ENCODE peak calls at places on chromosomes 5 and 9, in five cellular contexts. G, R, O, V and T are unnamed samples.

GRCh38 chr5:19777363-19777762 is 210.6 kb downstream of the CDH18 start:
- DNase-seq in G (no peak), R (no peak), O (no peak), V (no peak), T (no peak)

GRCh38 chr5:143738415-143739401 is 73.3 kb upstream of the HMHB1 start:
- DNase-seq in G (no peak), R (no peak), O (no peak), V (no peak), T (no peak)

GRCh38 chr9:34496149-34496712 is 26.6 kb downstream of the ENHO start:
- DNase-seq in G (no peak), R (no peak), O (no peak), V (no peak), T (no peak)

GRCh38 chr5:179304466-179304865 is 40.8 kb downstream of the ADAMTS2 start:
- DNase-seq in G (no peak), R (no peak), O (no peak), V (peak), T (no peak)

GRCh38 chr5:9653811-9654210 is 23.7 kb upstream of the TAS2R1 start:
- DNase-seq in G (no peak), R (no peak), O (no peak), V (peak), T (no peak)

GRCh38 chr5:147911427-147911826 is 5.1 kb upstream of the C5orf46 start:
- DNase-seq in G (no peak), R (peak), O (no peak), V (no peak), T (no peak)

GRCh38 chr9:134811673-134812668 is 68.6 kb upstream of the FCN2 start:
- DNase-seq in G (no peak), R (no peak), O (no peak), V (peak), T (no peak)

GRCh38 chr5:171629221-171630005 is 156.2 kb upstream of the SMIM23 start:
- DNase-seq in G (no peak), R (no peak), O (no peak), V (no peak), T (no peak)

GRCh38 chr9:3751125-3751758 is 225.4 kb upstream of the RFX3 start:
- DNase-seq in G (peak), R (no peak), O (no peak), V (no peak), T (no peak)

GRCh38 chr5:115181757-115182156 is 12.0 kb upstream of the TRIM36 start:
- DNase-seq in G (no peak), R (no peak), O (no peak), V (no peak), T (no peak)

GRCh38 chr5:32687167-32687831 is 23.8 kb upstream of the NPR3 start:
- DNase-seq in G (no peak), R (no peak), O (no peak), V (no peak), T (no peak)

GRCh38 chr5:63959177-63959982 is 2.9 kb downstream of the HTR1A start:
- DNase-seq in G (peak), R (peak), O (no peak), V (no peak), T (peak)

GRCh38 chr5:137470111-137470920 is 28.8 kb downstream of the SPOCK1 start:
- DNase-seq in G (no peak), R (no peak), O (no peak), V (peak), T (no peak)

GRCh38 chr9:6870650-6871477 is 113.1 kb downstream of the KDM4C start:
- DNase-seq in G (no peak), R (no peak), O (no peak), V (no peak), T (no peak)

GRCh38 chr9:134410078-134410834 is 84.0 kb downstream of the RXRA start:
- DNase-seq in G (no peak), R (peak), O (no peak), V (no peak), T (no peak)

GRCh38 chr5:27906911-27907590 is 868.7 kb upstream of the CDH9 start:
- DNase-seq in G (no peak), R (no peak), O (no peak), V (no peak), T (no peak)

GRCh38 chr5:102223542-102224444 is 72.3 kb downstream of the SLCO4C1 start:
- DNase-seq in G (no peak), R (no peak), O (no peak), V (no peak), T (peak)

GRCh38 chr5:169065400-169065799 is 235.5 kb downstream of the SLIT3 start:
- DNase-seq in G (no peak), R (no peak), O (no peak), V (no peak), T (no peak)

GRCh38 chr5:54103871-54104270 is 206.5 kb downstream of the ARL15 start:
- DNase-seq in G (no peak), R (no peak), O (no peak), V (no peak), T (no peak)

GRCh38 chr5:133552925-133553525 is 59.3 kb downstream of the FSTL4 start:
- DNase-seq in G (no peak), R (peak), O (peak), V (no peak), T (peak)

GRCh38 chr5:153749941-153750340 is 259.5 kb downstream of the GRIA1 start:
- DNase-seq in G (no peak), R (no peak), O (no peak), V (no peak), T (peak)

GRCh38 chr5:132022737-132023136 is 11.3 kb upstream of the ACSL6 start:
- DNase-seq in G (no peak), R (no peak), O (no peak), V (no peak), T (no peak)

GRCh38 chr5:113240951-113241726 is 193.7 kb downstream of the TSSK1B start:
- DNase-seq in G (no peak), R (no peak), O (no peak), V (no peak), T (no peak)

GRCh38 chr5:151174612-151175101 is 17.1 kb upstream of the ANXA6 start:
- DNase-seq in G (peak), R (no peak), O (no peak), V (no peak), T (peak)

GRCh38 chr5:73865315-73865714 is 239.3 kb downstream of the ARHGEF28 start:
- DNase-seq in G (no peak), R (no peak), O (no peak), V (no peak), T (no peak)

GRCh38 chr9:96031366-96031824 is 155.9 kb downstream of the ERCC6L2 start:
- DNase-seq in G (no peak), R (peak), O (no peak), V (no peak), T (no peak)

GRCh38 chr5:159913048-159913447 is 3.2 kb upstream of the ADRA1B start:
- DNase-seq in G (peak), R (no peak), O (no peak), V (no peak), T (no peak)

GRCh38 chr9:91166796-91167366 is 194.8 kb downstream of the AUH start:
- DNase-seq in G (no peak), R (no peak), O (no peak), V (no peak), T (no peak)

GRCh38 chr9:91503650-91504007 is 80.0 kb upstream of the NFIL3 start:
- DNase-seq in G (no peak), R (no peak), O (no peak), V (no peak), T (no peak)

GRCh38 chr9:26502311-26502710 is 390.3 kb downstream of the CAAP1 start:
- DNase-seq in G (no peak), R (no peak), O (no peak), V (no peak), T (no peak)

GRCh38 chr5:34005211-34005610 is 2.6 kb downstream of the AMACR start:
- DNase-seq in G (no peak), R (no peak), O (no peak), V (no peak), T (no peak)

GRCh38 chr5:172838151-172838875 is 4.3 kb downstream of the ERGIC1 start:
- DNase-seq in G (no peak), R (no peak), O (no peak), V (no peak), T (no peak)

GRCh38 chr5:119355244-119355635 is 579 bp upstream of the TNFAIP8 start:
- DNase-seq in G (no peak), R (no peak), O (no peak), V (no peak), T (no peak)